ENCODE peak calls at places on chromosomes 6 and 20, in seven cellular contexts. One of them, this sample, is unnamed.

GRCh38 chr20:23655551-23656211 is 17.9 kb upstream of the CST3 start:
- DNase-seq in CD8-positive, alpha-beta memory T cell: no peak
- DNase-seq in globus pallidus: peak
- DNase-seq in NCI-H345: no peak
- DNase-seq in posterior vena cava: peak
- DNase-seq in HTR-8/SVneo: no peak
- DNase-seq in GDM1: peak
- DNase-seq in this sample: no peak

GRCh38 chr6:128357391-128358110 is 162.8 kb downstream of the PTPRK start:
- DNase-seq in posterior vena cava: no peak
- DNase-seq in globus pallidus: no peak
- DNase-seq in CD8-positive, alpha-beta memory T cell: no peak
- DNase-seq in GDM1: no peak
- DNase-seq in HTR-8/SVneo: no peak
- DNase-seq in NCI-H345: no peak
- DNase-seq in this sample: no peak

GRCh38 chr20:1881240-1881835 is 13.9 kb upstream of the SIRPA start:
- DNase-seq in globus pallidus: peak
- DNase-seq in posterior vena cava: no peak
- DNase-seq in HTR-8/SVneo: no peak
- DNase-seq in NCI-H345: no peak
- DNase-seq in CD8-positive, alpha-beta memory T cell: no peak
- DNase-seq in GDM1: no peak
- DNase-seq in this sample: no peak

GRCh38 chr6:90296346-90297123 is at the start of gene BACH2:
- DNase-seq in GDM1: no peak
- DNase-seq in globus pallidus: peak
- DNase-seq in CD8-positive, alpha-beta memory T cell: peak
- DNase-seq in NCI-H345: peak
- DNase-seq in posterior vena cava: peak
- DNase-seq in HTR-8/SVneo: peak
- DNase-seq in this sample: peak

GRCh38 chr20:58891686-58892125 is 39.2 kb downstream of the GNAS start:
- DNase-seq in HTR-8/SVneo: peak
- DNase-seq in posterior vena cava: no peak
- DNase-seq in GDM1: no peak
- DNase-seq in NCI-H345: peak
- DNase-seq in globus pallidus: no peak
- DNase-seq in CD8-positive, alpha-beta memory T cell: peak
- DNase-seq in this sample: no peak

GRCh38 chr6:95768539-95768938 is 191.2 kb downstream of the MANEA start:
- DNase-seq in GDM1: no peak
- DNase-seq in NCI-H345: no peak
- DNase-seq in HTR-8/SVneo: no peak
- DNase-seq in posterior vena cava: no peak
- DNase-seq in CD8-positive, alpha-beta memory T cell: no peak
- DNase-seq in globus pallidus: no peak
- DNase-seq in this sample: no peak

GRCh38 chr20:19735446-19735845 is 22.6 kb upstream of the RIN2 start:
- DNase-seq in posterior vena cava: peak
- DNase-seq in globus pallidus: no peak
- DNase-seq in NCI-H345: no peak
- DNase-seq in HTR-8/SVneo: peak
- DNase-seq in GDM1: no peak
- DNase-seq in CD8-positive, alpha-beta memory T cell: no peak
- DNase-seq in this sample: peak

GRCh38 chr20:59591061-59591460 is 13.3 kb upstream of the PHACTR3 start:
- DNase-seq in globus pallidus: no peak
- DNase-seq in HTR-8/SVneo: no peak
- DNase-seq in GDM1: no peak
- DNase-seq in posterior vena cava: peak
- DNase-seq in CD8-positive, alpha-beta memory T cell: no peak
- DNase-seq in NCI-H345: no peak
- DNase-seq in this sample: no peak

GRCh38 chr20:35503841-35504460 is 25.5 kb downstream of the C20orf173 start:
- DNase-seq in GDM1: no peak
- DNase-seq in HTR-8/SVneo: no peak
- DNase-seq in CD8-positive, alpha-beta memory T cell: no peak
- DNase-seq in globus pallidus: no peak
- DNase-seq in NCI-H345: no peak
- DNase-seq in posterior vena cava: no peak
- DNase-seq in this sample: no peak

GRCh38 chr20:53829086-53829703 is 235.6 kb upstream of the ZNF217 start:
- DNase-seq in NCI-H345: no peak
- DNase-seq in GDM1: no peak
- DNase-seq in HTR-8/SVneo: peak
- DNase-seq in CD8-positive, alpha-beta memory T cell: no peak
- DNase-seq in globus pallidus: no peak
- DNase-seq in posterior vena cava: no peak
- DNase-seq in this sample: peak

GRCh38 chr20:23205221-23205620 is 119.1 kb upstream of the CD93 start:
- DNase-seq in GDM1: no peak
- DNase-seq in HTR-8/SVneo: no peak
- DNase-seq in globus pallidus: peak
- DNase-seq in NCI-H345: peak
- DNase-seq in posterior vena cava: no peak
- DNase-seq in CD8-positive, alpha-beta memory T cell: no peak
- DNase-seq in this sample: no peak

GRCh38 chr20:46573788-46574581 is 23.5 kb upstream of the OCSTAMP start:
- DNase-seq in GDM1: no peak
- DNase-seq in HTR-8/SVneo: no peak
- DNase-seq in NCI-H345: no peak
- DNase-seq in CD8-positive, alpha-beta memory T cell: no peak
- DNase-seq in posterior vena cava: no peak
- DNase-seq in globus pallidus: no peak
- DNase-seq in this sample: no peak

GRCh38 chr20:20454367-20454766 is 86.5 kb downstream of the INSM1 start:
- DNase-seq in GDM1: no peak
- DNase-seq in globus pallidus: no peak
- DNase-seq in CD8-positive, alpha-beta memory T cell: no peak
- DNase-seq in NCI-H345: no peak
- DNase-seq in HTR-8/SVneo: no peak
- DNase-seq in posterior vena cava: no peak
- DNase-seq in this sample: no peak

GRCh38 chr6:138493413-138493812 is 5.9 kb downstream of the NHSL1 start:
- DNase-seq in CD8-positive, alpha-beta memory T cell: no peak
- DNase-seq in posterior vena cava: no peak
- DNase-seq in NCI-H345: peak
- DNase-seq in HTR-8/SVneo: no peak
- DNase-seq in GDM1: no peak
- DNase-seq in globus pallidus: peak
- DNase-seq in this sample: no peak

GRCh38 chr20:58702859-58703648 is 10.5 kb downstream of the NPEPL1 start:
- DNase-seq in HTR-8/SVneo: no peak
- DNase-seq in NCI-H345: no peak
- DNase-seq in CD8-positive, alpha-beta memory T cell: no peak
- DNase-seq in GDM1: no peak
- DNase-seq in posterior vena cava: no peak
- DNase-seq in globus pallidus: no peak
- DNase-seq in this sample: no peak

GRCh38 chr6:7640607-7641577 is 50.9 kb downstream of the SNRNP48 start:
- DNase-seq in CD8-positive, alpha-beta memory T cell: no peak
- DNase-seq in NCI-H345: no peak
- DNase-seq in GDM1: no peak
- DNase-seq in HTR-8/SVneo: peak
- DNase-seq in posterior vena cava: no peak
- DNase-seq in globus pallidus: no peak
- DNase-seq in this sample: no peak

GRCh38 chr6:158633127-158633526 is 11.4 kb downstream of the DYNLT1 start:
- DNase-seq in NCI-H345: no peak
- DNase-seq in posterior vena cava: no peak
- DNase-seq in HTR-8/SVneo: no peak
- DNase-seq in globus pallidus: no peak
- DNase-seq in GDM1: no peak
- DNase-seq in CD8-positive, alpha-beta memory T cell: no peak
- DNase-seq in this sample: no peak

GRCh38 chr20:905396-905961 is 10.7 kb downstream of the ANGPT4 start:
- DNase-seq in globus pallidus: peak
- DNase-seq in GDM1: peak
- DNase-seq in NCI-H345: no peak
- DNase-seq in HTR-8/SVneo: no peak
- DNase-seq in posterior vena cava: peak
- DNase-seq in CD8-positive, alpha-beta memory T cell: no peak
- DNase-seq in this sample: no peak

GRCh38 chr6:103047567-103047966 is 1654.1 kb downstream of the GRIK2 start:
- DNase-seq in CD8-positive, alpha-beta memory T cell: no peak
- DNase-seq in GDM1: no peak
- DNase-seq in posterior vena cava: no peak
- DNase-seq in NCI-H345: no peak
- DNase-seq in globus pallidus: no peak
- DNase-seq in HTR-8/SVneo: no peak
- DNase-seq in this sample: no peak

GRCh38 chr20:57378646-57379262 is 12.4 kb upstream of the RBM38 start:
- DNase-seq in globus pallidus: no peak
- DNase-seq in GDM1: no peak
- DNase-seq in HTR-8/SVneo: no peak
- DNase-seq in posterior vena cava: no peak
- DNase-seq in NCI-H345: no peak
- DNase-seq in CD8-positive, alpha-beta memory T cell: no peak
- DNase-seq in this sample: no peak

GRCh38 chr6:170451762-170452651 is 101.1 kb downstream of the PSMB1 start:
- DNase-seq in globus pallidus: no peak
- DNase-seq in posterior vena cava: no peak
- DNase-seq in NCI-H345: no peak
- DNase-seq in GDM1: no peak
- DNase-seq in HTR-8/SVneo: no peak
- DNase-seq in CD8-positive, alpha-beta memory T cell: no peak
- DNase-seq in this sample: no peak

GRCh38 chr20:62698231-62698630 is 10.4 kb upstream of the NTSR1 start:
- DNase-seq in HTR-8/SVneo: no peak
- DNase-seq in GDM1: no peak
- DNase-seq in CD8-positive, alpha-beta memory T cell: no peak
- DNase-seq in globus pallidus: no peak
- DNase-seq in posterior vena cava: no peak
- DNase-seq in NCI-H345: no peak
- DNase-seq in this sample: no peak

GRCh38 chr6:56757585-56757984 is 114.9 kb upstream of the DST start:
- DNase-seq in GDM1: peak
- DNase-seq in HTR-8/SVneo: no peak
- DNase-seq in posterior vena cava: no peak
- DNase-seq in CD8-positive, alpha-beta memory T cell: no peak
- DNase-seq in NCI-H345: no peak
- DNase-seq in globus pallidus: peak
- DNase-seq in this sample: no peak

GRCh38 chr20:47453167-47453782 is 48.4 kb upstream of the NCOA3 start:
- DNase-seq in GDM1: no peak
- DNase-seq in CD8-positive, alpha-beta memory T cell: no peak
- DNase-seq in globus pallidus: no peak
- DNase-seq in HTR-8/SVneo: no peak
- DNase-seq in posterior vena cava: peak
- DNase-seq in NCI-H345: no peak
- DNase-seq in this sample: peak

GRCh38 chr6:121333196-121333595 is 1.1 kb downstream of the TBC1D32 start:
- DNase-seq in HTR-8/SVneo: no peak
- DNase-seq in globus pallidus: no peak
- DNase-seq in posterior vena cava: no peak
- DNase-seq in NCI-H345: no peak
- DNase-seq in GDM1: no peak
- DNase-seq in CD8-positive, alpha-beta memory T cell: no peak
- DNase-seq in this sample: no peak

GRCh38 chr20:53565254-53565653 is 28.4 kb downstream of the ZNF217 start:
- DNase-seq in CD8-positive, alpha-beta memory T cell: no peak
- DNase-seq in NCI-H345: no peak
- DNase-seq in HTR-8/SVneo: no peak
- DNase-seq in globus pallidus: no peak
- DNase-seq in posterior vena cava: no peak
- DNase-seq in GDM1: no peak
- DNase-seq in this sample: no peak

GRCh38 chr6:37920667-37921066 is 101.1 kb downstream of the ZFAND3 start:
- DNase-seq in posterior vena cava: no peak
- DNase-seq in GDM1: no peak
- DNase-seq in CD8-positive, alpha-beta memory T cell: no peak
- DNase-seq in HTR-8/SVneo: no peak
- DNase-seq in NCI-H345: peak
- DNase-seq in globus pallidus: peak
- DNase-seq in this sample: no peak

GRCh38 chr20:3745686-3746173 is 13.2 kb downstream of the HSPA12B start:
- DNase-seq in NCI-H345: no peak
- DNase-seq in CD8-positive, alpha-beta memory T cell: no peak
- DNase-seq in HTR-8/SVneo: no peak
- DNase-seq in globus pallidus: no peak
- DNase-seq in GDM1: no peak
- DNase-seq in posterior vena cava: no peak
- DNase-seq in this sample: no peak